ENCODE peak calls at places on chromosomes 16 and 17, in four cellular contexts. One of them, this sample, is unnamed.

GRCh38 chr17:13561606-13562270 is 40.0 kb downstream of the HS3ST3A1 start:
- DNase-seq in IMR-90: no peak
- DNase-seq in H1: no peak
- DNase-seq in neuronal stem cell: no peak
- DNase-seq in this sample: no peak

GRCh38 chr17:78915872-78916632 is 9.1 kb downstream of the TIMP2 start:
- DNase-seq in neuronal stem cell: no peak
- DNase-seq in IMR-90: no peak
- DNase-seq in H1: no peak
- DNase-seq in this sample: peak; percentile 57

GRCh38 chr17:77318491-77319210 is 177.9 kb downstream of the SEC14L1 start:
- DNase-seq in neuronal stem cell: no peak
- DNase-seq in IMR-90: peak; percentile 29
- DNase-seq in H1: no peak
- DNase-seq in this sample: peak; percentile 37

GRCh38 chr17:29927546-29927945 is 2.5 kb downstream of the SSH2 start:
- DNase-seq in H1: no peak
- DNase-seq in IMR-90: no peak
- DNase-seq in neuronal stem cell: no peak
- DNase-seq in this sample: no peak

GRCh38 chr17:61635913-61636432 is 45.0 kb upstream of the NACA2 start:
- DNase-seq in neuronal stem cell: peak; percentile 21
- DNase-seq in H1: peak; percentile 66
- DNase-seq in IMR-90: peak; percentile 66
- DNase-seq in this sample: peak; percentile 62

GRCh38 chr16:88531931-88532433 is 38.2 kb upstream of the ZC3H18 start:
- DNase-seq in IMR-90: no peak
- DNase-seq in neuronal stem cell: no peak
- DNase-seq in H1: no peak
- DNase-seq in this sample: no peak

GRCh38 chr17:17036520-17036998 is 5.7 kb upstream of the MPRIP start:
- DNase-seq in H1: no peak
- DNase-seq in IMR-90: no peak
- DNase-seq in neuronal stem cell: no peak
- DNase-seq in this sample: no peak

GRCh38 chr17:63370696-63371095 is 75.4 kb downstream of the CYB561 start:
- DNase-seq in neuronal stem cell: no peak
- DNase-seq in IMR-90: no peak
- DNase-seq in H1: no peak
- DNase-seq in this sample: no peak

GRCh38 chr17:15261818-15262290 is 3.3 kb downstream of the PMP22 start:
- DNase-seq in IMR-90: no peak
- DNase-seq in H1: peak; percentile 48
- DNase-seq in neuronal stem cell: no peak
- DNase-seq in this sample: peak; percentile 50

GRCh38 chr16:27767081-27767480 is 217.1 kb downstream of the KATNIP start:
- DNase-seq in IMR-90: no peak
- DNase-seq in neuronal stem cell: no peak
- DNase-seq in H1: no peak
- DNase-seq in this sample: no peak

GRCh38 chr16:71972356-71972755 is 27.8 kb downstream of the PKD1L3 start:
- DNase-seq in H1: no peak
- DNase-seq in IMR-90: no peak
- DNase-seq in neuronal stem cell: no peak
- DNase-seq in this sample: no peak

GRCh38 chr17:10557422-10557821 is 8.0 kb upstream of the MYH2 start:
- DNase-seq in neuronal stem cell: no peak
- DNase-seq in IMR-90: no peak
- DNase-seq in H1: no peak
- DNase-seq in this sample: no peak

GRCh38 chr17:45316271-45317112 is at the start of gene MAP3K14:
- DNase-seq in neuronal stem cell: no peak
- DNase-seq in IMR-90: peak; percentile 64
- DNase-seq in H1: peak; percentile 80
- DNase-seq in this sample: peak; percentile 79

GRCh38 chr16:49539758-49540157 is 166.2 kb downstream of the C16orf78 start:
- DNase-seq in H1: no peak
- DNase-seq in neuronal stem cell: no peak
- DNase-seq in IMR-90: no peak
- DNase-seq in this sample: no peak

GRCh38 chr17:55298111-55298510 is 33.4 kb downstream of the HLF start:
- DNase-seq in H1: no peak
- DNase-seq in IMR-90: no peak
- DNase-seq in neuronal stem cell: no peak
- DNase-seq in this sample: no peak

GRCh38 chr17:79561486-79562116 is 49.2 kb downstream of the RBFOX3 start:
- DNase-seq in H1: no peak
- DNase-seq in IMR-90: no peak
- DNase-seq in neuronal stem cell: no peak
- DNase-seq in this sample: no peak

GRCh38 chr16:88453621-88454314 is 688 bp downstream of the ZFPM1 start:
- DNase-seq in H1: no peak
- DNase-seq in IMR-90: no peak
- DNase-seq in neuronal stem cell: no peak
- DNase-seq in this sample: peak; percentile 81

GRCh38 chr17:75848523-75849303 is 4.5 kb upstream of the UNC13D start:
- DNase-seq in H1: peak; percentile 98
- DNase-seq in neuronal stem cell: peak; percentile 62
- DNase-seq in IMR-90: peak; percentile 32
- DNase-seq in this sample: peak; percentile 83

GRCh38 chr16:28845173-28846079 is 722 bp downstream of the TUFM start:
- DNase-seq in H1: no peak
- DNase-seq in neuronal stem cell: no peak
- DNase-seq in IMR-90: peak; percentile 12
- DNase-seq in this sample: peak; percentile 63

GRCh38 chr16:69093974-69094373 is 11.5 kb upstream of the HAS3 start:
- DNase-seq in H1: no peak
- DNase-seq in neuronal stem cell: no peak
- DNase-seq in IMR-90: no peak
- DNase-seq in this sample: no peak

GRCh38 chr16:20720251-20720650 is 21.4 kb downstream of the THUMPD1 start:
- DNase-seq in IMR-90: no peak
- DNase-seq in neuronal stem cell: no peak
- DNase-seq in H1: no peak
- DNase-seq in this sample: no peak
- H2BK5ac ChIP-seq in IMR-90: no peak overlapping the region
- H2BK5ac ChIP-seq in neuronal stem cell: no peak overlapping the region
- H2BK5ac ChIP-seq in H1: no peak overlapping the region
- H2BK5ac ChIP-seq in this sample: no peak overlapping the region

GRCh38 chr16:85517154-85517553 is 96.0 kb upstream of the GSE1 start:
- DNase-seq in IMR-90: no peak
- DNase-seq in neuronal stem cell: no peak
- DNase-seq in H1: no peak
- DNase-seq in this sample: no peak

GRCh38 chr16:85520853-85521736 is 92.0 kb upstream of the GSE1 start:
- DNase-seq in neuronal stem cell: no peak
- DNase-seq in H1: no peak
- DNase-seq in IMR-90: no peak
- DNase-seq in this sample: no peak

GRCh38 chr16:85517780-85518179 is 95.3 kb upstream of the GSE1 start:
- DNase-seq in IMR-90: no peak
- DNase-seq in neuronal stem cell: no peak
- DNase-seq in H1: no peak
- DNase-seq in this sample: no peak

GRCh38 chr16:85519540-85520231 is 93.4 kb upstream of the GSE1 start:
- DNase-seq in H1: no peak
- DNase-seq in neuronal stem cell: no peak
- DNase-seq in IMR-90: no peak
- DNase-seq in this sample: no peak

DNA sequence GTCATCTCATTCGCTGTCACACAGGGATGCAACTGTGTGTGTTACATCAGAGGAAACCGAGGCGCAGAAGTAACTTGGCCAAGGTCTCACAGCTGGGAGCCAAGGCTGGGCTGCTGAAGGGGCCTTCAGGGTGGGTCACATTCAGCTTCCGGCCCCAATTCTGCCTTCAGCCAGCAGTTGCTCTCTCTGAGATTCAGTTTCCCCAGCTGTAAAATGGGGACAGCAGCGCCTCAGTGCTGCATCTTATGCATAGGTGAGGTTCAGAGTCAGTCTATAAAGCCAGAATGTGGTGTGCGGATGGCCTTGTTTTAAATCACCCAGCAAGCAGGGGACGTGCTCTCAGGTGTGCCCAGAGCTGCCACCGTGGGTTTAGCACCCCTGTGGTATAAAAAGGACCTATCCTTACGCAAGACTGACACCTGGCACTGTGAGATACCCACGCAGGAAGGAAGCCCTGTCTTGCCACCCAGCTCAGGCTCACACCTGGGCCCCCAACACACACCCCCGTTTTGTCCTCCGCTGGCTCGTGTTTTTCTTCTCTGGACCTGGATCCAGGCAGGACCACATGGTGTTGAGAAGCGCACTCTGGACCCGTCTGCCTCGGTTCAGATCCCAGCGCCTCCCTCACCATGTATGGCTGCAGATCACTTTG is 94.6 kb upstream of the GSE1 start:
- DNase-seq in IMR-90: no peak
- DNase-seq in H1: no peak
- DNase-seq in neuronal stem cell: no peak
- DNase-seq in this sample: no peak
- H2AK5ac ChIP-seq in IMR-90: no peak overlapping the region
- H2AK5ac ChIP-seq in H1: no peak overlapping the region
- H2AK5ac ChIP-seq in neuronal stem cell: peak overlapping the region; percentile 56
- H2AK5ac ChIP-seq in this sample: no peak overlapping the region

DNA sequence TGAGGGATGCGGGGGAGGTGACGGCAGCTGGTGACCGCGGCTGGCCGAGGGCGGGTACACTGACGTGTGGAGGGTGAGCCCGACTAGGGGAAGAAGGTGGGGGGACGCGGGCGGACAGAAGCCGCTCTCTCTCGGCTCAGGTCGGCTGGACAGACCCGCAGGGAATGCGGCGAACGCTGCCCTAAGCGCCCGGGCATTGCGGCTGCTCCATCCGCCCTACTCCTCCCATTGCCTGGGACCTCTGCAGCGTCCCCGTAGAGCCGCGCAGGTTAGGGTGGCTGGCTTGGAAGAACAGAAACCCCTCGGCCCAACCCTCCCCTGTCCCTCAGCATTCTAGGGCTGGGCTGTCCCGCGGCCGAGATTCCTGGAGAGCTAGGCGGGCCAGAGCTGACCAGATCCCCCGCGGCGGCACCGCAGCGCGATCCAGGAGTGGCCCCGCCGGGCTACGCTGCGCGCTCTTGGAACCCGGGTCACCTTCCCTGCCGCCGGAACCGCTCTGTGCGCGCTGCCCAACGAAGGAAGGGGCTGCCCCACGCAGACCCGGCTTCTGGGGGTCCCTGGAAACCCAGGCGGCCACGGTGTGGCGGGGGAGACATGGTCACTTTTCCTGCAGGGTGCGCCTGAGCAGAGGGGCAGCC is 3.0 kb downstream of the DLX4 start:
- DNase-seq in H1: no peak
- DNase-seq in IMR-90: no peak
- DNase-seq in neuronal stem cell: no peak
- DNase-seq in this sample: peak; percentile 35
- H3K4me2 ChIP-seq in H1: peak overlapping the region; percentile 71
- H3K4me2 ChIP-seq in IMR-90: no peak overlapping the region
- H3K4me2 ChIP-seq in neuronal stem cell: peak overlapping the region; percentile 35
- H3K4me2 ChIP-seq in this sample: peak overlapping the region; percentile 81

GRCh38 chr16:90020260-90020837 is 1.1 kb upstream of the DBNDD1 start:
- DNase-seq in IMR-90: peak; percentile 36
- DNase-seq in neuronal stem cell: no peak
- DNase-seq in H1: no peak
- DNase-seq in this sample: peak; percentile 45
- H2BK5ac ChIP-seq in IMR-90: peak overlapping the region; percentile 78
- H2BK5ac ChIP-seq in neuronal stem cell: no peak overlapping the region
- H2BK5ac ChIP-seq in H1: peak overlapping the region; percentile 71
- H2BK5ac ChIP-seq in this sample: no peak overlapping the region

GRCh38 chr17:48800626-48801217 is 16.3 kb downstream of the TTLL6 start:
- DNase-seq in neuronal stem cell: no peak
- DNase-seq in IMR-90: no peak
- DNase-seq in H1: no peak
- DNase-seq in this sample: no peak
- H2AK5ac ChIP-seq in neuronal stem cell: no peak overlapping the region
- H2AK5ac ChIP-seq in IMR-90: peak overlapping the region; percentile 72
- H2AK5ac ChIP-seq in H1: no peak overlapping the region
- H2AK5ac ChIP-seq in this sample: no peak overlapping the region